ENCODE peak calls at places on chromosomes 7 and 10, in five cellular contexts. Q, F, Z, K and D are unnamed samples.

GRCh38 chr7:69932034-69932628 is 333.9 kb downstream of the AUTS2 start:
- DNase-seq in Q (no peak), F (peak; percentile 51), Z (no peak), K (peak; percentile 59), D (peak; percentile 21)

GRCh38 chr10:115772606-115773005 is 500.4 kb downstream of the GFRA1 start:
- DNase-seq in Q (no peak), F (peak; percentile 81), Z (no peak), K (no peak), D (no peak)

GRCh38 chr10:790821-791551 is 101.5 kb upstream of the DIP2C start:
- DNase-seq in Q (no peak), F (no peak), Z (peak; percentile 56), K (no peak), D (no peak)

GRCh38 chr7:106074257-106074656 is 37.9 kb downstream of the SYPL1 start:
- DNase-seq in Q (no peak), F (no peak), Z (no peak), K (peak; percentile 13), D (no peak)

GRCh38 chr7:70052691-70053090 is 454.4 kb downstream of the AUTS2 start:
- DNase-seq in Q (no peak), F (peak; percentile 45), Z (no peak), K (no peak), D (no peak)

GRCh38 chr7:134548877-134549276 is at the start of gene AKR1B15:
- DNase-seq in Q (no peak), F (no peak), Z (peak; percentile 69), K (no peak), D (no peak)

GRCh38 chr10:167383-167782 is 32.1 kb downstream of the ZMYND11 start:
- DNase-seq in Q (no peak), F (no peak), Z (no peak), K (no peak), D (no peak)

GRCh38 chr7:39811161-39811614 is 138.9 kb upstream of the CDK13 start:
- DNase-seq in Q (no peak), F (peak; percentile 13), Z (no peak), K (peak; percentile 38), D (peak; percentile 58)

GRCh38 chr10:132963430-132963960 is 21.1 kb upstream of the CFAP46 start:
- DNase-seq in Q (no peak), F (no peak), Z (peak; percentile 47), K (no peak), D (no peak)